ENCODE peak calls at places on chromosomes 1 and 21, in nine cellular contexts. S is activated CD8-positive, alpha-beta T cell treated with anti-CD3 and anti-CD28 coated beads, Interleukin-2, amount 10 ng/mL, durations not matched to agents 7 days and 5 days; O is Calu3; B is RPMI8226; H is HT-29; R is PC-9; W is mammary epithelial cell; A is cardiac fibroblast; L is A172. D is an unnamed sample.

GRCh38 chr1:204565617-204566582 is 49.7 kb downstream of the MDM4 start:
- DNase-seq in O (peak), S (peak), B (peak), R (peak), A (peak), L (peak), W (peak), H (peak), D (peak)

GRCh38 chr1:114113801-114114750 is 39.6 kb downstream of the SYT6 start:
- DNase-seq in O (peak), W (peak), L (peak), A (no peak), S (no peak), R (peak), H (peak), B (no peak), D (peak)

GRCh38 chr1:182408435-182409070 is 8.1 kb upstream of the TEDDM1 start:
- DNase-seq in W (no peak), A (no peak), R (no peak), S (no peak), H (peak), O (no peak), L (no peak), B (no peak), D (no peak)

GRCh38 chr1:37448691-37449417 is 25.5 kb upstream of the ZC3H12A start:
- DNase-seq in H (no peak), L (no peak), S (no peak), A (peak), B (no peak), O (no peak), R (peak), W (peak), D (peak)

GRCh38 chr1:54996869-54997710 is 1.6 kb upstream of the BSND start:
- DNase-seq in O (no peak), B (no peak), A (no peak), S (no peak), W (no peak), L (no peak), R (no peak), H (no peak), D (no peak)

GRCh38 chr21:31204801-31205200 is 139.3 kb downstream of the TIAM1 start:
- DNase-seq in L (no peak), W (no peak), R (no peak), H (no peak), S (no peak), B (no peak), A (no peak), O (no peak), D (no peak)

GRCh38 chr1:6085666-6086065 is 40.0 kb downstream of the KCNAB2 start:
- DNase-seq in L (no peak), S (no peak), A (no peak), W (no peak), R (no peak), H (no peak), B (no peak), O (no peak), D (no peak)

GRCh38 chr1:192810253-192810880 is 1.5 kb downstream of the RGS2 start:
- DNase-seq in A (peak), S (no peak), W (no peak), O (no peak), R (no peak), B (no peak), H (no peak), L (no peak), D (no peak)

GRCh38 chr1:88923224-88923623 is 31.9 kb upstream of the GTF2B start:
- DNase-seq in H (no peak), B (no peak), S (no peak), L (no peak), A (no peak), R (no peak), O (no peak), W (no peak), D (no peak)

GRCh38 chr21:35635261-35635660 is 425.1 kb downstream of the SETD4 start:
- DNase-seq in H (no peak), S (no peak), R (no peak), O (no peak), W (peak), B (no peak), L (peak), A (peak), D (peak)

GRCh38 chr1:26356106-26356505 is 2.2 kb upstream of the CRYBG2 start:
- DNase-seq in W (no peak), R (peak), S (no peak), H (no peak), O (no peak), A (no peak), L (no peak), B (no peak), D (no peak)

D was measured in keratinocyte.